ENCODE peak calls at places on chromosomes 13 and 19, in five cellular contexts. A is breast epithelium; O is cardiac muscle cell; X is CD8-positive, alpha-beta T cell; T is psoas muscle. Z is an unnamed sample.

GRCh38 chr19:57992841-57993240 is 9.8 kb downstream of the ZNF606 start:
- DNase-seq in A (no peak), O (no peak), X (no peak), T (no peak), Z (no peak)

GRCh38 chr13:88932950-88933349 is 1261.8 kb downstream of the SLITRK5 start:
- DNase-seq in A (no peak), O (no peak), X (no peak), T (no peak), Z (no peak)

GRCh38 chr19:17488593-17489391 is 18.5 kb downstream of the SLC27A1 start:
- DNase-seq in A (peak; percentile 71), O (peak; percentile 38), X (peak; percentile 82), T (peak; percentile 63), Z (no peak)

GRCh38 chr13:101640797-101641400 is 188.4 kb downstream of the ITGBL1 start:
- DNase-seq in A (no peak), O (peak; percentile 24), X (no peak), T (no peak), Z (no peak)

GRCh38 chr19:48713041-48713863 is 6.3 kb downstream of the MAMSTR start:
- DNase-seq in A (no peak), O (no peak), X (no peak), T (no peak), Z (no peak)

GRCh38 chr19:18385675-18386542 is at the start of gene GDF15:
- DNase-seq in A (no peak), O (peak; percentile 92), X (no peak), T (peak; percentile 59), Z (no peak)

GRCh38 chr19:3062165-3063105 is at the start of gene TLE5:
- DNase-seq in A (no peak), O (peak; percentile 67), X (peak; percentile 88), T (peak; percentile 75), Z (no peak)

GRCh38 chr13:66313408-66313807 is 916.7 kb downstream of the PCDH9 start:
- DNase-seq in A (no peak), O (peak; percentile 74), X (no peak), T (no peak), Z (no peak)

GRCh38 chr19:38134538-38135149 is 89.4 kb downstream of the DPF1 start:
- DNase-seq in A (no peak), O (peak; percentile 53), X (no peak), T (no peak), Z (no peak)

GRCh38 chr13:100580045-100580444 is 8.5 kb downstream of the GGACT start:
- DNase-seq in A (no peak), O (no peak), X (no peak), T (no peak), Z (no peak)

GRCh38 chr19:44912854-44913253 is 1.6 kb upstream of the APOC1 start:
- DNase-seq in A (peak; percentile 36), O (peak; percentile 79), X (no peak), T (peak; percentile 61), Z (no peak)

DNA sequence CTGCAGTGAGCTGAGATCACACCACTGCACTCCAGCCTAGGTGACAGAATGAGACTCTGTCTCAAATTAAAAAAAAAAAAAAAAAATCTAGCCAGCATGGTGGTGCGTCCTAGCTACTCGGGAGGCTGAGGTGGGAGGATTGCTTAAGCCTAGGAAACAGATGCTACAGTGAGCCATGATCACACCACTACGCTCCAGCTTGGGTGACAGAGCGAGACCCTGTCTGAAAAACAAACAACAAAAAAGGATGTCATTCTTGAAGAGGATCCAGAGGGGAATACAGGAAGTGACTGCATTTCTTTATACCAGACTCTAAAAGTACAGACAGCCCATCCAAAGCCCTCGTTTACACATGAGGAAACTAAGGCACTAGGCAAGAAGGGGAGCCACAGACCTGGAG is 55.2 kb downstream of the EPS15L1 start:
- DNase-seq in A (no peak), O (no peak), X (no peak), T (no peak), Z (no peak)
- H3K9me3 ChIP-seq in A (no peaks in the 10 kb centered on the region), O (no peaks in the 10 kb centered on the region), X (no peaks in the 10 kb centered on the region), T (no peaks in the 10 kb centered on the region), Z (no peaks in the 10 kb centered on the region)

GRCh38 chr13:75480691-75481175 is 1.2 kb downstream of the TBC1D4 start:
- DNase-seq in A (peak; percentile 83), O (peak; percentile 53), X (no peak), T (peak; percentile 45), Z (peak; percentile 72)
- H3K4me3 ChIP-seq in A (peak overlapping the region; percentile 86), O (peak overlapping the region; percentile 61), X (no peak overlapping the region), T (peak overlapping the region; percentile 96), Z (peak overlapping the region; percentile 64)

GRCh38 chr19:13299838-13300237 is 149.6 kb downstream of the IER2 start:
- DNase-seq in A (no peak), O (no peak), X (no peak), T (no peak), Z (no peak)
- H3K27me3 ChIP-seq in A (peaks cover 3% of the 10 kb centered on the region), O (no peaks in the 10 kb centered on the region), X (peaks cover 3% of the 10 kb centered on the region), T (peaks cover 6% of the 10 kb centered on the region), Z (peaks cover 26% of the 10 kb centered on the region)

GRCh38 chr19:30173593-30174356 is 198.4 kb upstream of the ZNF536 start:
- DNase-seq in A (no peak), O (no peak), X (no peak), T (no peak), Z (no peak)
- H3K9me3 ChIP-seq in A (no peaks in the 10 kb centered on the region), O (no peaks in the 10 kb centered on the region), X (no peaks in the 10 kb centered on the region), T (no peaks in the 10 kb centered on the region), Z (no peaks in the 10 kb centered on the region)

Z was measured in RWPE2.